ENCODE peak calls at places on chromosomes 1 and 21, in nine cellular contexts. M, J, Z, H, B, X, U, N and S are unnamed samples.

GRCh38 chr1:19705464-19705863 is 40.8 kb downstream of the HTR6 start:
- DNase-seq in M (no peak), J (no peak), Z (no peak), H (no peak), B (no peak), X (no peak), U (no peak), N (no peak), S (no peak)

GRCh38 chr1:5650283-5651026 is 341.8 kb downstream of the NPHP4 start:
- DNase-seq in M (no peak), J (no peak), Z (no peak), H (no peak), B (peak), X (no peak), U (no peak), N (no peak), S (no peak)

GRCh38 chr1:190168116-190168515 is 309.5 kb downstream of the BRINP3 start:
- DNase-seq in M (no peak), J (no peak), Z (peak), H (no peak), B (no peak), X (no peak), U (no peak), N (no peak), S (no peak)

GRCh38 chr21:30234643-30235042 is 18.7 kb upstream of the CLDN8 start:
- DNase-seq in M (no peak), J (no peak), Z (peak), H (no peak), B (no peak), X (no peak), U (no peak), N (no peak), S (no peak)

GRCh38 chr21:23223882-23224281 is 2225.7 kb downstream of the NCAM2 start:
- DNase-seq in M (no peak), J (no peak), Z (no peak), H (no peak), B (no peak), X (no peak), U (no peak), N (no peak), S (no peak)

GRCh38 chr1:12477936-12478611 is 139.9 kb downstream of the DHRS3 start:
- DNase-seq in M (peak), J (no peak), Z (peak), H (no peak), B (no peak), X (peak), U (peak), N (no peak), S (peak)

GRCh38 chr1:77400781-77401180 is 119.0 kb downstream of the AK5 start:
- DNase-seq in M (no peak), J (no peak), Z (no peak), H (no peak), B (no peak), X (no peak), U (no peak), N (no peak), S (no peak)

GRCh38 chr1:172144445-172145060 is 275.9 kb upstream of the C1orf105 start:
- DNase-seq in M (no peak), J (no peak), Z (no peak), H (no peak), B (no peak), X (no peak), U (no peak), N (peak), S (no peak)

GRCh38 chr1:29379438-29380073 is 143.2 kb downstream of the PTPRU start:
- DNase-seq in M (no peak), J (no peak), Z (peak), H (no peak), B (no peak), X (no peak), U (peak), N (no peak), S (no peak)

GRCh38 chr1:55060133-55060999 is 21.0 kb downstream of the PCSK9 start:
- DNase-seq in M (no peak), J (no peak), Z (peak), H (no peak), B (peak), X (no peak), U (no peak), N (no peak), S (no peak)

GRCh38 chr1:27523666-27524020 is 33.7 kb upstream of the WASF2 start:
- DNase-seq in M (no peak), J (no peak), Z (no peak), H (no peak), B (no peak), X (no peak), U (no peak), N (no peak), S (no peak)

GRCh38 chr1:24888971-24889670 is 41.0 kb downstream of the RUNX3 start:
- DNase-seq in M (no peak), J (no peak), Z (peak), H (no peak), B (no peak), X (no peak), U (no peak), N (no peak), S (no peak)

GRCh38 chr21:37452222-37452621 is 85.6 kb downstream of the DYRK1A start:
- DNase-seq in M (no peak), J (no peak), Z (no peak), H (no peak), B (no peak), X (no peak), U (no peak), N (no peak), S (no peak)

GRCh38 chr1:33167650-33168447 is 14.0 kb downstream of the TRIM62 start:
- DNase-seq in M (no peak), J (no peak), Z (peak), H (no peak), B (no peak), X (no peak), U (no peak), N (no peak), S (no peak)

GRCh38 chr1:88985033-88985432 is 7.4 kb downstream of the KYAT3 start:
- DNase-seq in M (peak), J (no peak), Z (peak), H (no peak), B (no peak), X (peak), U (peak), N (no peak), S (no peak)